ENCODE peak calls at places on chromosomes 5 and 9, in four cellular contexts. T is suprapubic skin; A is sigmoid colon; Y is CD4-positive, alpha-beta memory T cell. G is an unnamed sample.

GRCh38 chr5:83688321-83688720 is 32.3 kb downstream of the HAPLN1 start:
- DNase-seq in T (no peak), Y (no peak), A (no peak), G (no peak)

GRCh38 chr9:84383178-84383577 is 42.6 kb upstream of the SLC28A3 start:
- DNase-seq in A (no peak), Y (no peak), T (no peak), G (no peak)

GRCh38 chr9:4375424-4376195 is 75.7 kb upstream of the GLIS3 start:
- DNase-seq in Y (no peak), T (no peak), A (no peak), G (peak)

GRCh38 chr5:23763170-23763569 is 255.8 kb downstream of the PRDM9 start:
- DNase-seq in Y (no peak), A (no peak), T (no peak), G (no peak)

GRCh38 chr5:73488806-73489205 is 9.4 kb upstream of the BTF3 start:
- DNase-seq in Y (no peak), T (no peak), A (no peak), G (no peak)

GRCh38 chr5:59749782-59750520 is 143.6 kb downstream of the PDE4D start:
- DNase-seq in A (no peak), T (no peak), Y (no peak), G (no peak)

GRCh38 chr5:149400304-149400703 is 21.2 kb upstream of the IL17B start:
- DNase-seq in Y (no peak), T (no peak), A (peak), G (no peak)

GRCh38 chr9:13721481-13722235 is 442.2 kb upstream of the MPDZ start:
- DNase-seq in A (no peak), Y (no peak), T (no peak), G (no peak)

GRCh38 chr9:87607859-87608258 is 110.2 kb downstream of the DAPK1 start:
- DNase-seq in T (no peak), Y (no peak), A (no peak), G (no peak)

GRCh38 chr9:93665128-93665565 is 88.8 kb downstream of the PHF2 start:
- DNase-seq in T (no peak), Y (no peak), A (no peak), G (no peak)

GRCh38 chr5:154190652-154191304 is at the start of gene GALNT10:
- DNase-seq in Y (peak), A (peak), T (no peak), G (no peak)

GRCh38 chr9:95018099-95018927 is 291.8 kb downstream of the AOPEP start:
- DNase-seq in T (no peak), Y (no peak), A (peak), G (peak)

GRCh38 chr5:37803487-37803886 is 36.4 kb downstream of the GDNF start:
- DNase-seq in T (no peak), A (no peak), Y (no peak), G (no peak)

GRCh38 chr5:104179057-104179456 is 616.5 kb upstream of the NUDT12 start:
- DNase-seq in T (no peak), A (no peak), Y (no peak), G (no peak)

GRCh38 chr9:2576631-2577030 is 45.0 kb upstream of the VLDLR start:
- DNase-seq in A (no peak), Y (no peak), T (no peak), G (no peak)

GRCh38 chr5:114789773-114790402 is 379.8 kb downstream of the TRIM36 start:
- DNase-seq in T (no peak), Y (no peak), A (no peak), G (no peak)

GRCh38 chr5:115831163-115831768 is 10.1 kb downstream of the ATG12 start:
- DNase-seq in A (no peak), T (no peak), Y (peak), G (no peak)

GRCh38 chr5:132873930-132874271 is 433 bp downstream of the LEAP2 start:
- DNase-seq in A (no peak), Y (no peak), T (no peak), G (no peak)

GRCh38 chr9:33472171-33472920 is 1.4 kb downstream of the NOL6 start:
- DNase-seq in T (no peak), Y (no peak), A (peak), G (no peak)

GRCh38 chr5:52947208-52947607 is 41.9 kb upstream of the ITGA2 start:
- DNase-seq in A (peak), T (no peak), Y (no peak), G (no peak)

GRCh38 chr5:133696782-133697507 is 84.6 kb upstream of the FSTL4 start:
- DNase-seq in Y (no peak), A (peak), T (peak), G (no peak)

GRCh38 chr5:125412051-125412560 is 665.7 kb upstream of the ZNF608 start:
- DNase-seq in Y (no peak), A (peak), T (no peak), G (no peak)

GRCh38 chr5:180602481-180603075 is 11.3 kb upstream of the SCGB3A1 start:
- DNase-seq in T (peak), A (peak), Y (no peak), G (no peak)

GRCh38 chr9:91166796-91167366 is 194.8 kb downstream of the AUH start:
- DNase-seq in T (peak), A (no peak), Y (no peak), G (peak)

GRCh38 chr5:87147441-87147840 is 120.2 kb upstream of the RASA1 start:
- DNase-seq in T (no peak), A (no peak), Y (no peak), G (no peak)

GRCh38 chr5:159826351-159827222 is 89.7 kb upstream of the ADRA1B start:
- DNase-seq in Y (no peak), T (no peak), A (no peak), G (peak)

GRCh38 chr9:112249277-112249676 is 74.2 kb upstream of the SUSD1 start:
- DNase-seq in A (no peak), Y (no peak), T (no peak), G (no peak)

GRCh38 chr9:81683214-81683613 is 6.1 kb downstream of the TLE1 start:
- DNase-seq in Y (no peak), A (no peak), T (no peak), G (no peak)

GRCh38 chr5:111960466-111961215 is 203.6 kb upstream of the NREP start:
- DNase-seq in T (no peak), Y (no peak), A (no peak), G (peak)

GRCh38 chr5:93055556-93055955 is 525.5 kb downstream of the NR2F1-AS1 start:
- DNase-seq in Y (no peak), T (no peak), A (no peak), G (peak)

GRCh38 chr5:37495210-37495609 is 116.1 kb downstream of the WDR70 start:
- DNase-seq in A (no peak), T (no peak), Y (no peak), G (no peak)

GRCh38 chr5:37554938-37555337 is 175.8 kb downstream of the WDR70 start:
- DNase-seq in T (no peak), Y (no peak), A (no peak), G (no peak)

GRCh38 chr5:78628260-78629024 is 20.1 kb downstream of the LHFPL2 start:
- DNase-seq in Y (no peak), A (no peak), T (no peak), G (no peak)

GRCh38 chr5:89003563-89004036 is 120.6 kb upstream of the MEF2C start:
- DNase-seq in Y (no peak), A (no peak), T (no peak), G (no peak)

GRCh38 chr5:14946813-14947640 is 75.4 kb upstream of the ANKH start:
- DNase-seq in Y (peak), A (no peak), T (no peak), G (no peak)

GRCh38 chr9:99049228-99049627 is 55.7 kb upstream of the TGFBR1 start:
- DNase-seq in Y (no peak), A (no peak), T (no peak), G (no peak)

GRCh38 chr9:81116340-81117207 is 572.8 kb downstream of the TLE1 start:
- DNase-seq in Y (no peak), A (no peak), T (no peak), G (no peak)

GRCh38 chr9:31776471-31776870 is 608.0 kb upstream of the ACO1 start:
- DNase-seq in T (no peak), Y (no peak), A (no peak), G (no peak)

GRCh38 chr9:107350443-107350842 is 67.4 kb downstream of the RAD23B start:
- DNase-seq in T (no peak), A (no peak), Y (no peak), G (no peak)

GRCh38 chr5:170760126-170760525 is 23.4 kb upstream of the GABRP start:
- DNase-seq in Y (no peak), A (no peak), T (no peak), G (no peak)

GRCh38 chr5:170755679-170756456 is 27.7 kb upstream of the GABRP start:
- DNase-seq in A (no peak), T (no peak), Y (no peak), G (no peak)

GRCh38 chr5:170758481-170758880 is 25.0 kb upstream of the GABRP start:
- DNase-seq in Y (no peak), A (no peak), T (no peak), G (no peak)

GRCh38 chr5:170757669-170758068 is 25.9 kb upstream of the GABRP start:
- DNase-seq in A (no peak), T (no peak), Y (no peak), G (no peak)

GRCh38 chr5:170757182-170757601 is 26.3 kb upstream of the GABRP start:
- DNase-seq in A (no peak), Y (no peak), T (no peak), G (no peak)
- H3K4me3 ChIP-seq in A (no peak), Y (no peak), T (no peak), G (no peak)

DNA sequence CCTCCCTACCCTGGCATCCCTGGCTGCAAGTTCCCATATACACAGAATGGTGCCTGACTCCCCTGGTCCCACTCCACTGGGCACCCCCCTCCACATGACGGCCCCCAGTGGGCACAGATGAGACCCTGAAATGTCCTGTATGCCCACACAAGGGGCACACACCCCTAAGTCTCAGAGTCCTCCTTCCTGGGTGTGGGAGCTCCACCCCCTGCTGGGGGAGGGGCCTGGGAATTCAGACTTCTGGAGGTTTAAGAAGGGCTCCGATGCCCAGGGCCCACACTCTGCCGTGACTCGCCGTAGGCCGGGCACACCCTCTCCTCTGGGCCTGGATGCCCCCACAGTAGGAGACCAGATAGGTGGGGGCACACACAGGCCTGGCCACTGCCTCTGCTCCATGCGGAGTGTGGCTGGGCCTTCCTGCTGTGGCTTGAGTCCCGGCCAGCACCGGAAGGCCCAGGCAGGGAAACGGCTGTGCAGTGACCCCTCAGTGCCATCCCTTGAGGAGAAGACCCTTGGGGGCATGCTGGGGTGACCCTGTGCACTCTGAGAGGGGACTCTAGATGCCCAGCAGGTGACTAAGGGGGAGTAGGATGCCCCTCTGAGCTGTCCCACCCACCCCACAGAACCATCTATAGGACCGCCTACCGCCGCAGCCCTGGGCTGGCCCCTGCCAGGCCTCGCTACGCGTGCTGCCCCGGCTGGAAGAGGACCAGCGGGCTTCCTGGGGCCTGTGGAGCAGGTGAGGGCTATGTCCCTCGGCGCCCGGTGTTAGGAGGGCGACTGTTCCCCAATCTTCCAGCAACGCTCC is 6.5 kb downstream of the EGFL7 start:
- DNase-seq in A (no peak), T (no peak), Y (no peak), G (no peak)
- H3K4me3 ChIP-seq in A (no peak), T (peak), Y (no peak), G (no peak)

DNA sequence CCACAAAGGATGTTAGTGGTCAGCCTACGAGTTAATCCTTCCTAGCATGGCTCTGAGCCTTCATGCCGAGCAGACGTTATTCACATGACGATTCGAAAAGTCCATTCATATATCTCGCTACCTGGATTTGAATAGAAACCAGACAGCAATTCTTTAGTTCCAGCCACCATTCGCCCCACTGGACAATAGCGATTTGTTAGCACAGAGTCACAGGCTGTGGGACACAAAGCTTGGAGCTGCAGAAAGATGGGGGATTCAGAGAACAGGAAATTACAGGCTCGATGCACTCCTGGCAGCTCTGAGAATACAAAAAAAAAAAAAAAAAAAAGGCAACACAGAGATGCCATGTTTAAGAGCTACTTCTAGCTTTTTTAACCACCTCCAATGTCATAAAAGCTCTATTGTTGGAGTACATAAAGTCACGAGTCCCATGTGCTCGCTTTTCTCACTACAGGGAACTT is 110.7 kb downstream of the NR6A1 start:
- DNase-seq in Y (no peak), T (no peak), A (no peak), G (peak)
- H3K4me3 ChIP-seq in Y (no peak), T (peak), A (peak), G (peak)

GRCh38 chr9:117704024-117704575 is at the start of gene TLR4:
- DNase-seq in A (peak), T (peak), Y (no peak), G (peak)

GRCh38 chr9:117704597-117704996 is 394 bp downstream of the TLR4 start:
- DNase-seq in Y (no peak), A (no peak), T (no peak), G (no peak)

GRCh38 chr9:117707561-117707960 is 3.4 kb downstream of the TLR4 start:
- DNase-seq in Y (no peak), A (no peak), T (no peak), G (no peak)

GRCh38 chr9:117705386-117705785 is 1.2 kb downstream of the TLR4 start:
- DNase-seq in Y (no peak), A (no peak), T (no peak), G (no peak)

GRCh38 chr9:117706421-117707150 is 2.4 kb downstream of the TLR4 start:
- DNase-seq in A (no peak), T (no peak), Y (no peak), G (no peak)
- H3K4me3 ChIP-seq in A (no peak), T (peak), Y (no peak), G (no peak)

GRCh38 chr9:117487555-117488175 is 72.8 kb upstream of the ASTN2 start:
- DNase-seq in A (peak), T (peak), Y (peak), G (peak)
- H3K4me3 ChIP-seq in A (no peak), T (no peak), Y (no peak), G (no peak)

DNA sequence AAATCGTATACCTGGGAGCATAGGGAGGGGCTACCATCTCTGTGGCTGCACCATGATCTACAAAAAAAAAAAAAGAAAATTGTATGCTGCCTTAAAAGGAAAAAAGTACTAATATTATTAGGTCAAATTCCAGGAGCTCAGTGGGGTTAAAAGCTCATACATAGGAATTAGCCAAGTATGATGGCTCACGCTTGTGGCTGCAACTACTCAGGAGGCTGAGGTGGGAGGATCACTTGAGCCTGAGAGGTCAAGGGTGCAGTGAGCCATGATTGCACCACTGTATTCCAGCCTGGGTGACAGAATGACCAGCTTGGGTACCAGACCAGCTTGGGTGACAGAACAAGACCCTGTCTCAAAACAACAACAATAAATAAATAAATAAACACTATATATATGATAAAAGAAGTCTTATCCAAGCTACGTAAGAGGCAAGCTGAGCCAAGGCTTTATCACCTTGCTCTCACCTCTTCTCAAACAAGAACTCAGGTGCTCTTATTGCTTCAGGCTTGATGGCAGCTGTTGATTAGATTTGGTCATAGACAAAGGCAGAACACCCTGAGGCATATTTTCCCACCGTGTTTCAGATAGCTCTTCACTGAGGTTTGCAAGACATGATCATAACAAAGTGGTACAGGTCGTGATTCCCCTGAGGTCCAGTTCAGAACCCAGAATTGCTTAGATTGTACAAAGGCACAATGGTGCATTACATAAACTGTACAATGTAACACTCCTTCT is 3.3 kb upstream of the FBXW11 start:
- DNase-seq in T (no peak), Y (no peak), A (no peak), G (no peak)
- H3K4me3 ChIP-seq in T (no peak), Y (no peak), A (no peak), G (no peak)

DNA sequence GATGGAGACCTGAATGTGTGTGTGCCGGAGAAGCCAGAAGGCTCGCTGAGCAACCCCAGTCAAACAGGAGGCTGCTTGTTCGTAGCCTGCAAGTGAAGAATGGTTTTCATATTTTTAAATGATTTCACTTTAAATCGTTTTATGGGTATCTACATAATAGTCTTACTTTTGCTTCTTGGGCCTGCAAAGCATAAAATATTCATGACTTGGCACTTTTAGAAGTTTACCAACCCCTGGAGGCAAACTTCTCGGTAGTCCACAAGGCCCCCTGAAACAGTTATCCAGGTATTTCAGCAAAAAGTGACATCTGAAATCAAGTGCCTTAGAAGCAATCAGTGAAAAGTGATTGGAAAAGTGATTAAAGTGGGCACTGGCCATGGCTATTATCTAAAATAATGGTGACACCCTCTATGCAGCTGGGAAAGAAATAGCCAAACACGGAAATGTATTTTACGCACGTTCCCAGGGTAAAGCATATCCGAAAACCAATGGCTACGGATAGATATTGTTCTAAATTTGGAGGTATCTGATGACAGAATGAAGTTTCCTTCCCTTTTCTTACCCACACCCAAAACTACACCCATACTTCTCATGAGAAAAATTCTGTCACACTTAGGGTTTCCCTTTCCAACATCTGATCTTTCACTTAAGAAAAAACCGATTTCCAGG is 39.0 kb downstream of the RAPGEF1 start:
- DNase-seq in Y (no peak), A (no peak), T (no peak), G (no peak)
- H3K4me3 ChIP-seq in Y (no peak), A (no peak), T (no peak), G (no peak)

GRCh38 chr9:133118179-133118520 is 2.9 kb downstream of the RALGDS start:
- DNase-seq in Y (no peak), T (peak), A (no peak), G (no peak)
- H3K4me3 ChIP-seq in Y (no peak), T (peak), A (no peak), G (no peak)